ENCODE peak calls at places on chromosomes 7 and 10, in five cellular contexts. Y is HFFc6; Q is activated T-cell treated with anti-CD3 and anti-CD28 coated beads, Interleukin-2, amount 50 U/mL, for 72 hours; G is kidney epithelial cell; P is H4. L is an unnamed sample.

GRCh38 chr10:47449979-47450378 is 33.9 kb downstream of the ANXA8 start:
- DNase-seq in G (no peak), P (no peak), Y (no peak), Q (no peak), L (no peak)

GRCh38 chr10:93461807-93462178 is 20.3 kb downstream of the MYOF start:
- DNase-seq in Y (no peak), G (peak; percentile 96), P (peak; percentile 91), Q (no peak), L (no peak)

GRCh38 chr7:128939861-128940410 is 2.2 kb downstream of the IRF5 start:
- DNase-seq in Q (no peak), G (no peak), Y (no peak), P (no peak), L (no peak)

GRCh38 chr10:87674963-87675362 is 15.3 kb downstream of the PAPSS2 start:
- DNase-seq in P (no peak), Y (peak; percentile 54), G (no peak), Q (no peak), L (no peak)

GRCh38 chr10:122140941-122141623 is 130.0 kb upstream of the BTBD16 start:
- DNase-seq in Y (peak; percentile 92), P (peak; percentile 89), G (peak; percentile 88), Q (no peak), L (peak; percentile 29)

GRCh38 chr10:121449457-121450045 is 148.7 kb downstream of the FGFR2 start:
- DNase-seq in Y (no peak), Q (no peak), G (no peak), P (no peak), L (no peak)

GRCh38 chr10:129677377-129677927 is 210.4 kb downstream of the MGMT start:
- DNase-seq in P (no peak), G (no peak), Y (no peak), Q (no peak), L (no peak)

GRCh38 chr10:88401671-88402347 is 181.3 kb downstream of the RNLS start:
- DNase-seq in Y (peak; percentile 20), P (no peak), G (no peak), Q (no peak), L (no peak)

GRCh38 chr10:97028126-97028831 is 157.5 kb downstream of the SLIT1 start:
- DNase-seq in P (no peak), Q (no peak), G (peak; percentile 32), Y (peak; percentile 79), L (no peak)

GRCh38 chr7:1457949-1458675 is 1.2 kb downstream of the MICALL2 start:
- DNase-seq in Q (no peak), P (no peak), Y (no peak), G (no peak), L (no peak)

GRCh38 chr7:90173127-90173844 is 19.0 kb downstream of the STEAP1 start:
- DNase-seq in P (peak; percentile 94), Y (no peak), G (no peak), Q (no peak), L (no peak)

GRCh38 chr7:150992833-150993302 is 2.1 kb downstream of the NOS3 start:
- DNase-seq in Q (no peak), G (no peak), P (no peak), Y (no peak), L (no peak)

GRCh38 chr10:14016011-14016536 is 314.6 kb downstream of the FRMD4A start:
- DNase-seq in Y (no peak), Q (no peak), G (no peak), P (no peak), L (no peak)

GRCh38 chr7:44959956-44960640 is 18.7 kb downstream of the MYO1G start:
- DNase-seq in P (no peak), G (no peak), Q (no peak), Y (no peak), L (no peak)